ENCODE peak calls at places on chromosome 12, in five cellular contexts. U is vagina; L is lung; C is mucosa of descending colon; F is CD4-positive, alpha-beta memory T cell. W is an unnamed sample.
A peak's percentile ranks its signal among the peaks of the same experiment; 100 is the strongest.

GRCh38 chr12:81070846-81071245 is 7.0 kb upstream of the ACSS3 start:
- DNase-seq in C (no peak), F (no peak), L (no peak), U (no peak), W (no peak)

GRCh38 chr12:48826209-48826855 is 8.0 kb downstream of the CACNB3 start:
- DNase-seq in U (no peak), F (no peak), C (no peak), L (no peak), W (no peak)

GRCh38 chr12:100127766-100128508 is 14.7 kb downstream of the BLTP3B start:
- DNase-seq in U (no peak), F (no peak), L (no peak), C (no peak), W (no peak)

GRCh38 chr12:51388066-51388799 is 3.0 kb downstream of the GALNT6 start:
- DNase-seq in F (no peak), U (no peak), C (no peak), L (no peak), W (peak; percentile 71)

GRCh38 chr12:130948136-130948535 is 5.6 kb upstream of the ADGRD1 start:
- DNase-seq in L (no peak), C (no peak), F (no peak), U (peak; percentile 64), W (no peak)

GRCh38 chr12:121634836-121635235 is 8.5 kb downstream of the ORAI1 start:
- DNase-seq in U (no peak), C (no peak), F (no peak), L (no peak), W (no peak)

GRCh38 chr12:2248087-2248900 is 195.5 kb downstream of the CACNA1C start:
- DNase-seq in C (no peak), U (no peak), F (no peak), L (no peak), W (no peak)

GRCh38 chr12:28068467-28068866 is 95.9 kb upstream of the PTHLH start:
- DNase-seq in U (no peak), C (no peak), L (no peak), F (no peak), W (no peak)

GRCh38 chr12:3655331-3655900 is 97.5 kb downstream of the CRACR2A start:
- DNase-seq in L (no peak), C (no peak), U (no peak), F (no peak), W (peak; percentile 28)

GRCh38 chr12:84874125-84874824 is 38.3 kb downstream of the SLC6A15 start:
- DNase-seq in U (no peak), C (no peak), L (no peak), F (peak; percentile 34), W (no peak)

GRCh38 chr12:94109154-94109553 is 39.2 kb upstream of the PLXNC1 start:
- DNase-seq in U (no peak), L (no peak), F (no peak), C (no peak), W (no peak)

GRCh38 chr12:54932691-54933090 is 51.9 kb downstream of the TESPA1 start:
- DNase-seq in C (no peak), F (no peak), U (no peak), L (no peak), W (no peak)

GRCh38 chr12:80269953-80270552 is 170.7 kb downstream of the OTOGL start:
- DNase-seq in L (no peak), U (no peak), C (no peak), F (peak; percentile 12), W (peak; percentile 4)

GRCh38 chr12:121295123-121295745 is 1.3 kb downstream of the CAMKK2 start:
- DNase-seq in L (no peak), U (no peak), C (no peak), F (peak; percentile 4), W (peak; percentile 52)

GRCh38 chr12:26987634-26988424 is 26.4 kb downstream of the TM7SF3 start:
- DNase-seq in U (no peak), L (no peak), F (no peak), C (no peak), W (no peak)

GRCh38 chr12:131621701-131622421 is 89.0 kb upstream of the SFSWAP start:
- DNase-seq in U (no peak), L (no peak), F (no peak), C (no peak), W (no peak)

GRCh38 chr12:55019784-55020183 is at the start of gene NEUROD4:
- DNase-seq in F (peak; percentile 12), U (no peak), L (peak; percentile 60), C (no peak), W (no peak)

GRCh38 chr12:122403115-122403770 is 19.2 kb downstream of the CLIP1 start:
- DNase-seq in U (no peak), C (no peak), L (no peak), F (no peak), W (no peak)

GRCh38 chr12:96809522-96809921 is 97.5 kb upstream of the NEDD1 start:
- DNase-seq in F (no peak), U (no peak), L (no peak), C (no peak), W (no peak)

GRCh38 chr12:113980537-113981337 is 14.6 kb upstream of the RBM19 start:
- DNase-seq in L (no peak), U (no peak), C (no peak), F (no peak), W (peak; percentile 51)

GRCh38 chr12:26231930-26232329 is 36.6 kb downstream of the SSPN start:
- DNase-seq in F (no peak), U (no peak), C (no peak), L (no peak), W (no peak)

GRCh38 chr12:47813491-47814196 is 6.1 kb downstream of the HDAC7 start:
- DNase-seq in L (no peak), U (no peak), C (peak; percentile 59), F (no peak), W (no peak)

GRCh38 chr12:21607701-21608100 is 3.1 kb upstream of the GYS2 start:
- DNase-seq in L (no peak), F (peak; percentile 34), C (no peak), U (no peak), W (no peak)

GRCh38 chr12:62164036-62164435 is 96.2 kb upstream of the USP15 start:
- DNase-seq in L (no peak), U (no peak), C (no peak), F (no peak), W (no peak)

GRCh38 chr12:130742716-130743115 is 26.6 kb upstream of the RIMBP2 start:
- DNase-seq in U (no peak), F (no peak), C (no peak), L (no peak), W (no peak)

GRCh38 chr12:62006076-62006732 is 254.0 kb upstream of the USP15 start:
- DNase-seq in C (no peak), L (no peak), F (peak; percentile 6), U (no peak), W (peak; percentile 23)

GRCh38 chr12:122965851-122966742 is at the start of gene ABCB9:
- DNase-seq in C (peak; percentile 97), L (peak; percentile 96), U (no peak), F (peak; percentile 88), W (peak; percentile 94)

DNA sequence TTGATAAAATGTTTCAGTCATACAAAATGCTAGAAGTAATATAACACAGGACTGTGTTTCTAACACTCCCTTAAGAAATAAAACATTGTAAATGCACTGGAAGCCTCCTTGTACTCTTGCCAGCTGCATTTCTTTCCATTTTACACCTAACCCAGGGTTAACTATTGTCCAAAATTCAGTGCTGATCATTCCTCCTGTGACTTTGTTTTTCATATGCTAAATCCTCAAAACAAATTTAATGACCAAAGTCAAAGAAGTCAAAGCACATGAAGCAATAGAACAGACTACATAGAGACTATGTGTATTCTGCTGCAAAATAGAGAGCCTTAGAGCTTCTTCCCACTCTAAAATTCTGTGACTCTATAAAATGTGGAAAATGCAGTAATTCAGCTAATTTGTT is 420.3 kb upstream of the PRICKLE1 start:
- DNase-seq in F (no peak), U (no peak), L (no peak), C (no peak), W (no peak)
- H3K9me3 ChIP-seq in F (no peaks in the 10 kb centered on the region), U (no peaks in the 10 kb centered on the region), L (no peaks in the 10 kb centered on the region), C (no peaks in the 10 kb centered on the region), W (no peaks in the 10 kb centered on the region)

GRCh38 chr12:34348064-34348463 is 325.8 kb downstream of the ALG10 start:
- DNase-seq in L (no peak), U (no peak), C (no peak), F (no peak), W (no peak)

GRCh38 chr12:34350092-34351041 is 328.1 kb downstream of the ALG10 start:
- DNase-seq in U (no peak), F (no peak), L (no peak), C (no peak), W (no peak)

GRCh38 chr12:34347367-34347766 is 325.1 kb downstream of the ALG10 start:
- DNase-seq in U (no peak), F (no peak), C (no peak), L (no peak), W (no peak)

GRCh38 chr12:34349673-34349961 is 327.3 kb downstream of the ALG10 start:
- DNase-seq in F (no peak), L (no peak), C (no peak), U (no peak), W (no peak)

GRCh38 chr12:34348836-34349672 is 326.8 kb downstream of the ALG10 start:
- DNase-seq in C (no peak), L (no peak), U (no peak), F (no peak), W (no peak)
- H3K9me3 ChIP-seq in C (peaks cover 99% of the 10 kb centered on the region), L (no peaks in the 10 kb centered on the region), U (peaks cover 7% of the 10 kb centered on the region), F (no peaks in the 10 kb centered on the region), W (peaks cover 59% of the 10 kb centered on the region)

GRCh38 chr12:133010657-133011297 is 24.6 kb downstream of the ZNF26 start:
- DNase-seq in C (no peak), U (no peak), L (no peak), F (peak; percentile 7), W (no peak)
- H3K9me3 ChIP-seq in C (peaks cover 100% of the 10 kb centered on the region), U (peaks cover 87% of the 10 kb centered on the region), L (peaks cover 42% of the 10 kb centered on the region), F (peaks cover 19% of the 10 kb centered on the region), W (peaks cover 88% of the 10 kb centered on the region)

DNA sequence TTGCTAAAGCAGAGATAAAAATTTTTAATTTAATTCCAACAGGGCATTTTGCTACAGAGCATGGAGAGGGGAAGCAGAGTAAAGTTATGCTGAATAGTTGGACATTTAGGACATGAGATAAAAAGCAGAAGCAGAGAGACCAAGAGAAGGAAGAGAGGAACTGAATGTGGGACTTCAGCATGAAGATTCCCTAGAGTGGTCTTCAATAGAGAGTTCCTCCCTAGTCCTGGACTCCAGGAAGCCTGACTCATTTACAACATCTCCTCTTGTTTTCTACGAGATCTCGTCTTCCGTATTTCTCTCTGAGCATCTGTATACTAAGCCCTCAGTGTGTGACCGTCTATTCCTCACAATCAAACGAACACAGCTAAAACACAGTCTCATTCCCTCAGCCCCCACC is 35.2 kb upstream of the IFT81 start:
- DNase-seq in L (no peak), U (no peak), C (no peak), F (no peak), W (no peak)
- H3K9me3 ChIP-seq in L (no peaks in the 10 kb centered on the region), U (no peaks in the 10 kb centered on the region), C (no peaks in the 10 kb centered on the region), F (no peaks in the 10 kb centered on the region), W (no peaks in the 10 kb centered on the region)

GRCh38 chr12:13242926-13243325 is 46.4 kb downstream of the EMP1 start:
- DNase-seq in U (no peak), L (no peak), F (no peak), C (no peak), W (no peak)
- H3K9me3 ChIP-seq in U (no peaks in the 10 kb centered on the region), L (no peaks in the 10 kb centered on the region), F (no peaks in the 10 kb centered on the region), C (no peaks in the 10 kb centered on the region), W (no peaks in the 10 kb centered on the region)